ENCODE peak calls at places on chromosomes 2 and 18, in nine cellular contexts. C, A, Q, P, K, F, O, H and B are unnamed samples.

GRCh38 chr2:96403481-96403880 is 67.9 kb downstream of the NCAPH start:
- DNase-seq in C (no peak), A (no peak), Q (no peak), P (no peak), K (peak), F (no peak), O (no peak), H (no peak), B (no peak)

GRCh38 chr18:24546304-24546703 is 85.9 kb downstream of the HRH4 start:
- DNase-seq in C (no peak), A (no peak), Q (no peak), P (no peak), K (no peak), F (no peak), O (no peak), H (no peak), B (peak)

GRCh38 chr2:207528980-207529329 is 807 bp upstream of the CREB1 start:
- DNase-seq in C (no peak), A (peak), Q (peak), P (no peak), K (no peak), F (no peak), O (peak), H (peak), B (peak)

GRCh38 chr2:119174216-119174992 is 15.9 kb upstream of the C1QL2 start:
- DNase-seq in C (peak), A (peak), Q (peak), P (peak), K (no peak), F (peak), O (peak), H (peak), B (peak)

GRCh38 chr2:55842009-55842408 is 81.6 kb downstream of the EFEMP1 start:
- DNase-seq in C (no peak), A (no peak), Q (no peak), P (no peak), K (no peak), F (no peak), O (peak), H (no peak), B (peak)

GRCh38 chr2:197121255-197121654 is 189.3 kb downstream of the ANKRD44 start:
- DNase-seq in C (no peak), A (no peak), Q (no peak), P (no peak), K (no peak), F (no peak), O (no peak), H (no peak), B (no peak)

GRCh38 chr2:143891879-143892308 is 628.0 kb downstream of the ZEB2 start:
- DNase-seq in C (peak), A (no peak), Q (no peak), P (no peak), K (no peak), F (no peak), O (no peak), H (no peak), B (no peak)

GRCh38 chr18:9814431-9814830 is 71.3 kb upstream of the TXNDC2 start:
- DNase-seq in C (no peak), A (no peak), Q (peak), P (no peak), K (no peak), F (peak), O (peak), H (no peak), B (peak)

GRCh38 chr2:37671013-37671815 is at the start of gene CDC42EP3:
- DNase-seq in C (peak), A (peak), Q (no peak), P (no peak), K (peak), F (peak), O (peak), H (peak), B (peak)

GRCh38 chr18:23793985-23794867 is 105.0 kb downstream of the LAMA3 start:
- DNase-seq in C (no peak), A (no peak), Q (no peak), P (no peak), K (no peak), F (no peak), O (no peak), H (no peak), B (no peak)

GRCh38 chr2:212024040-212024439 is 514.6 kb downstream of the ERBB4 start:
- DNase-seq in C (no peak), A (no peak), Q (no peak), P (no peak), K (no peak), F (no peak), O (no peak), H (no peak), B (no peak)